ENCODE peak calls at places on chromosomes 5 and 9, in four cellular contexts. I is cardiac muscle cell, K is fibroblast of lung, C is iPS DF 6.9. Z is an unnamed sample. For H3K36me3, the result is how much of the 10 kb centered on the place peaks cover.

GRCh38 chr9:21764736-21765245 is 37.6 kb upstream of the MTAP start:
- DNase-seq in I (no peak), K (no peak), C (no peak), Z (no peak)

GRCh38 chr5:22560115-22560514 is 293.0 kb downstream of the CDH12 start:
- DNase-seq in I (peak), K (peak), C (no peak), Z (no peak)

GRCh38 chr9:613771-614347 is 227.6 kb upstream of the DMRT1 start:
- DNase-seq in I (peak), K (peak), C (peak), Z (peak)

GRCh38 chr5:107605596-107606125 is 65.1 kb downstream of the EFNA5 start:
- DNase-seq in I (no peak), K (no peak), C (no peak), Z (no peak)

GRCh38 chr9:98637381-98637780 is 71.4 kb downstream of the GABBR2 start:
- DNase-seq in I (no peak), K (no peak), C (no peak), Z (no peak)

GRCh38 chr5:150487199-150488061 is 20.5 kb upstream of the NDST1 start:
- DNase-seq in I (no peak), K (peak), C (no peak), Z (peak)

GRCh38 chr9:137147793-137148160 is 8.8 kb downstream of the GRIN1 start:
- DNase-seq in I (no peak), K (no peak), C (no peak), Z (no peak)

GRCh38 chr5:34831328-34831727 is 7.6 kb upstream of the TTC23L start:
- DNase-seq in I (no peak), K (no peak), C (no peak), Z (no peak)

GRCh38 chr5:174877987-174878386 is 153.6 kb downstream of the MSX2 start:
- DNase-seq in I (peak), K (no peak), C (no peak), Z (no peak)

GRCh38 chr9:131887680-131888079 is 147.8 kb upstream of the RAPGEF1 start:
- DNase-seq in I (no peak), K (no peak), C (no peak), Z (no peak)

GRCh38 chr5:165076686-165077085 is 1571.3 kb downstream of the MAT2B start:
- DNase-seq in I (no peak), K (no peak), C (no peak), Z (no peak)

GRCh38 chr9:126478216-126478981 is 135.3 kb upstream of the LMX1B start:
- DNase-seq in I (no peak), K (no peak), C (no peak), Z (no peak)

GRCh38 chr5:8340739-8341344 is 471.9 kb downstream of the MTRR start:
- DNase-seq in I (peak), K (peak), C (no peak), Z (no peak)

GRCh38 chr5:74187757-74188156 is 452.8 kb downstream of the ENC1 start:
- DNase-seq in I (no peak), K (no peak), C (no peak), Z (no peak)

GRCh38 chr5:120465281-120465961 is 1.3 kb downstream of the PRR16 start:
- DNase-seq in I (peak), K (peak), C (no peak), Z (peak)

GRCh38 chr9:74838351-74838750 is 49.4 kb downstream of the TRPM6 start:
- DNase-seq in I (no peak), K (no peak), C (no peak), Z (no peak)

GRCh38 chr9:106772523-106773290 is 90.3 kb upstream of the ZNF462 start:
- DNase-seq in I (no peak), K (peak), C (no peak), Z (no peak)

GRCh38 chr5:149152317-149152746 is 11.0 kb downstream of the ABLIM3 start:
- DNase-seq in I (no peak), K (peak), C (no peak), Z (no peak)

GRCh38 chr9:130890869-130891698 is 5.5 kb downstream of the QRFP start:
- DNase-seq in I (no peak), K (no peak), C (no peak), Z (no peak)

GRCh38 chr5:138654281-138654867 is 79.2 kb upstream of the HSPA9 start:
- DNase-seq in I (no peak), K (peak), C (no peak), Z (no peak)

DNA sequence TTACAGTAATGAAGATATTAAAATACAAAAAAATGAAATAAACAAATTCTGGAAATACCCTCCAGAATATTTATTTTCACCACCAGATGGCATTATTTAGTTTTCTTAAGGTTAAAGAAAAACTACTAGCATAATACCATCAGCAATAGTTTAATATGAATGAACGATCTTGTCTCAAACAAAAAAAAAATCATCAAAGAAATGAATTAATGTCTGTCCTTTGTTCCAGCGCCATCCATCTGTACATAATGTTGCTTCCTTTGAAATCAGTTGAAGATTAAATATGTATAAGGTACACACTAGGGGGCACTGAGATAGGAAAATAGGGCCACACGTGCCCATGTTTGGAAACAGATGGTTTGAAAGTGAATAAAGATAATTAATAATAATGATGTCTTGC is 84.9 kb upstream of the SLCO6A1 start:
- DNase-seq in I (peak), K (peak), C (no peak), Z (no peak)
- H3K36me3 ChIP-seq in I (under half), K (under half), C (under half), Z (under half)

DNA sequence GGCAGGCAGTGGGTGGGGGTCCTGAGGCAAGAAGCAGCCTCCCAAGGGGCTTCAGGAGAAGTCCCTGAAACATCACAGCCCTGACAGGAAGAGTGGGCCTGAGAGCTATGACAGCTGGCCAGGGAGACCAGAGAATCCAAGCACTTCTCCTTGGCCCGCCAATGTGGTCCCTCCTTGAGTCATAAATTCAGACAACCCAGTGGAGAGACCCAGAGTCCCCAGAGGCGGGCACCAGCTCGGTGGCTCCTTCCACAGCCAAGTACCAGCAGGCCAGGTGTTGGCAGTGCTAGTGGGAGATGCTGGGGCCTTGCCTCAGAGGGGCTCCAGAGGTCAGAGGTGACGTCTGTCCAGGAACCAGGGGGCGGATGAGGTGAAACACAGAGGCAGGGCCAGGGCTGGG is 1.6 kb upstream of the DOK3 start:
- DNase-seq in I (no peak), K (no peak), C (no peak), Z (no peak)
- H3K36me3 ChIP-seq in I (under half), K (under half), C (half or more), Z (half or more)

DNA sequence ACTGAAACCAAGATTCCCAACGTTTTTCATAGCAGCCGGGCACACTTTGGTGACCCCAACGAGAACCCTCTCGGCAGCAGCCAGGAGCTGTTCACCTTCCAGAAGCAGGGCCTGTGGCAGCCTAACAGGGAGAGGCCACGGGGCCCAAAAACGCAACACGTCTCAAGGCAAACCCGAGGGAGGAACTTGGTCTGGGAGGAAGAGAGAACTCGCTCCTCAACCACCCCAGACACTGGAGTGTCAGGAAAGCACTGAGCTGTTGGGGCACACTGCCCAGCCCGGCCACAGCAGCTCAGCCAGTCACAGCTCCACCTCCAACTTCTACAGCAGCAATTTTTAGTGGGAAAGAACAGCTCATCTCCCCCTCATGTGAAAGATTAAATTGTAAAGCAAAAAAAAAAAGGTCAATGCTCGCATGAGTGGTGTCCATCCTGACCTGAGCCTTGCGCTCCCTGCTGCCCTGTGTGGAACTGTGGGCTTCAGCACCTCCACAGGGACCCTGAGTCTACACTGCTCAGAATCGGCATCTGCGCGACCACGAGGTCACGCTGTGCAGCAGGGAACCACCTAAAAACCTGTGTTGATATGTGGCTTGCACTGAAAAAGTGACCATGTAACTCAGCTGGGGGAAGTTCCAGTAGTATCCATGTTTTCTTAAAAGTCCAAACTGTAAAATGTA is 55.0 kb downstream of the IPPK start:
- DNase-seq in I (no peak), K (no peak), C (no peak), Z (no peak)
- H3K36me3 ChIP-seq in I (under half), K (under half), C (under half), Z (half or more)

DNA sequence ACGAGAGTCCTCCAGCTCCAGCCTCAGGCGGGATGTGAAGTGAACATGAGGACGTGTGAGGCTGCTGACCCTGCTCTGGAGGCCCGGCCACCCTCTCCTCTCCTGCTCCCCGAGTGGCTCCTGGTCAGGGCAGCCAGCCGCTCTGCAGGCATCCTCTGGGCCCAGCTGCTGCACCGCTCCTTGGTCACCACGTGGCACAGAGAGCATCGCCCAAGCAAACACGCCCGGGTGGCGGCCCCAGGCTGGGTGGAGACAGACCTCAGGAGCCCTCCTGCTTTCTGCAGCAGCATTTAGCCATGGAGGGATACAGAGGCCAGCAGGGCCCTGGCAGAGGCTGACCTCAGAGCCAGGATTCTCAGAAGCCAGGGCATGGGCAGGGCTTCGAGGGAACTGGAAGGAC is 69.7 kb upstream of the SARDH start:
- DNase-seq in I (no peak), K (no peak), C (no peak), Z (no peak)
- H3K36me3 ChIP-seq in I (under half), K (under half), C (under half), Z (under half)

GRCh38 chr9:133344071-133344470 is 3.9 kb downstream of the MED22 start:
- DNase-seq in I (no peak), K (no peak), C (no peak), Z (no peak)

GRCh38 chr9:133342570-133342969 is 5.4 kb downstream of the MED22 start:
- DNase-seq in I (no peak), K (no peak), C (no peak), Z (no peak)

GRCh38 chr9:133346021-133346713 is 1.8 kb downstream of the MED22 start:
- DNase-seq in I (no peak), K (no peak), C (no peak), Z (no peak)

GRCh38 chr9:133345596-133345995 is 2.3 kb downstream of the MED22 start:
- DNase-seq in I (no peak), K (no peak), C (no peak), Z (no peak)

GRCh38 chr9:133344979-133345378 is 3.0 kb downstream of the MED22 start:
- DNase-seq in I (no peak), K (no peak), C (no peak), Z (no peak)
- H3K36me3 ChIP-seq in I (under half), K (under half), C (half or more), Z (half or more)

DNA sequence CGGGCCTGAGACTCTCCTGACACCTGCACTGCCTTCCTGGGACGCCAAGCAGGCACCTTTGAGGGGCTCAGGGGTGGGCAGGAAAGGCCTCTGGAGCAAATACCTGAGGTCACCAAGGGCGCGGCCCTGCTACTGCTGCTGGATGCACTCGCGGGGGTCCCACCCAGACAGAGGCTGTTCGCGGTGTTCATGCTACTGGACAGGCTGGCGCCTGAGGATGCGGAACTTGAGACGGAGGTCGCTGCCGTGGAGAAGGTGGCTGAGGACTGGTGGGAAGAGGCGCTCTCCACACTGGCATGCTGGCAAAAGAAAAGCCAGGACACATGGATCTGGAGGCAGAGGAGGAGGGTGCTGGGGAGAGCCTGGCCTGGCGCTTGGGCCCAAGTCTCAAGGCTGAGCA is 110.7 kb downstream of the UBE2R2 start:
- DNase-seq in I (no peak), K (no peak), C (no peak), Z (no peak)
- H3K36me3 ChIP-seq in I (under half), K (half or more), C (half or more), Z (half or more)

DNA sequence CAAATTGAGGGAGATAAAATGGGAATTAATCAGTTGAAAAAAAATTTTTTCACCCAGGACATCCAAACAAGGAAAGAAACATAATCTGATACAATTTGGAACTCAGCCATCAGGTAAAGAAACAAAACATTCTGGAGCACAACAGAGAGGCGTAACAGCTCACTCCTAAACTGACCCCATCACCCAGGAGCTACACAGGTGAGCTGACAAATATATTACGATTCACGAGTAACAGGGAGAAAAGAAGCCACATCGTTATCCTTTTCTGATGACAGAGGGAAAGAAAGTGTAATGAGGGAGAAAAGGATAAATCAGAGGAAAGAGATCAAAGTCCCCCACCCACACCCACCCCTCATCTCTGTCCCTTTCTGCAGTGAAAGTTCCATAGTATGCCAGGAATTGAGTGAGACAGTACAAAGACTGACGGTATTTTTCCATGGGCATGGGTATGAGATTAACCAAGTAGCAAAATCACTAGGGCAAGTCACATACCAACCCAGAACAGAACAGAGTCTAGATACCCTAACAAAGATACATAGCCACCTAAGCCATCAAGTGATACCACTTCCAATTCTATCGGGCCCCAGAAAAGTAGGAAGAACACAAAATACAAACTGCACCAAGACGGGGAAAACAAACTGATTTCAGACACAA is 45.4 kb downstream of the TMEM245 start:
- DNase-seq in I (no peak), K (no peak), C (no peak), Z (no peak)
- H3K36me3 ChIP-seq in I (under half), K (under half), C (under half), Z (half or more)

GRCh38 chr5:111113678-111114077 is 21.5 kb downstream of the WDR36 start:
- DNase-seq in I (no peak), K (no peak), C (no peak), Z (no peak)
- H3K36me3 ChIP-seq in I (half or more), K (under half), C (under half), Z (half or more)

DNA sequence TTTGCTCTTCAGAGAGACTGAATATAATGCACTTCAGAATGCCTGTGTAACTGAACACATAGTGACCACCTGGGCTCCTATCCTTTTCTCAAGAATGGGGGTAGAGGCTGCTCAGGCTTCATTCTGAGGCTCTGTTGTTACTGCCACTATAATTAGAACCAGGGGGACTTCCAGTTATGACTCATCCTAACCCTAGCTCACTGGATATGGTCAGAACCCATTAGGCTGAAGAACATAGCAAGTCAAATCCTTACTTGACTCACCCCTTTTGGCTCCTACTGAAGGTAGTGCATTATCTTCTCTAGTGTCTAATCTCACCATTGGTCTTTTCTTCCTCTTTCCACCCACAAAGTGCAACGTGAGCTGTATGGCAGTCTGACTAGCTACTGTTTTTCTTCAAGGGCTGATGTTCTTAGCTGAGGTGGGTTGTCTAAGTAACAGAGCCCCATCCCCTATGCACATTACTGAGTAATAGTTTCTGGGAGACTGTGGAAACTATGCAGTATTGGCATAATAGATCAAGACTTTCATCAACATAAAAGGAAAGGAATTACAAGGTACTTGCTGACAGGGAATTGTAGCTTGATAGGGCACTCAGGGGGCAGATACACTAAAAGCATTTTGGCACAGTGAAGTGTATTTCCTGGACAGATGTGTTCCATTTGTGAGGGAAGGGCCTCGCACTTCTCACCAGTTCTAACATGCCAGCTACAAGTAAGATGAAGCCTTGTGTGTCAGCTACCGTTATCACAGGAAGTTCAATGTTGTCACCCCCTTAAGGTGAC is 431.0 kb upstream of the MEF2C start:
- DNase-seq in I (peak), K (peak), C (no peak), Z (no peak)
- H3K36me3 ChIP-seq in I (under half), K (under half), C (under half), Z (under half)

DNA sequence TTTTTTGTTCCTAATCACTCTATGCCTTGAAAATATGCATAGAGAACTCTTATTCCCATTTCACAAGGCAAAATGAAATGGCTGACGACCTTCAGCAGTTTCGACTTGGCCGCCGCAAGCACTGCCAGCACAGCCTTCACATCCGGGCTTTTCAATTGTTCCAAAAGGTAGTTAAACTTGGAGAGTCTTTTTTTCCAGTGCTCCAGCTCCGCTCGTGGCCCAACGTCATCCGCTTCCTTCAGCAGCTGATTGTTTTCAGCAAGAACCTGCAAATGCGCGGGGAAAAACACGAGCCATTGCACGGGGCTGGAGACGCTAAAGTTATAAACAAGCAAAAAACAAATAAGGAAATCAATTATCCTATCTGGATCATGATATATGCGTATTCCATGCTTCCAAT is 25.4 kb downstream of the DNAH5 start:
- DNase-seq in I (no peak), K (no peak), C (no peak), Z (no peak)
- H3K36me3 ChIP-seq in I (under half), K (under half), C (under half), Z (under half)